ENCODE peak calls at places on chromosomes 3 and 15, in nine cellular contexts. U is HFF-Myc; Y is AG10803; E is adipocyte; T is ovary; G is lower lobe of right lung; W is CD8-positive, alpha-beta memory T cell; K is GM23248; P is A549. D is an unnamed sample.

GRCh38 chr3:88031543-88032148 is 27.2 kb downstream of the CGGBP1 start:
- DNase-seq in U (no peak), Y (peak), E (peak), T (no peak), G (no peak), W (peak), K (peak), P (no peak), D (no peak)

GRCh38 chr3:184616416-184616815 is 54.8 kb downstream of the EPHB3 start:
- DNase-seq in U (no peak), Y (no peak), E (no peak), T (no peak), G (no peak), W (no peak), K (no peak), P (no peak), D (no peak)

GRCh38 chr3:195256639-195257453 is 14.1 kb downstream of the XXYLT1 start:
- DNase-seq in U (no peak), Y (no peak), E (no peak), T (no peak), G (no peak), W (no peak), K (no peak), P (no peak), D (no peak)

GRCh38 chr3:42850263-42850662 is 25.4 kb downstream of the CYP8B1 start:
- DNase-seq in U (no peak), Y (no peak), E (no peak), T (no peak), G (no peak), W (no peak), K (no peak), P (no peak), D (no peak)

GRCh38 chr15:23532019-23532418 is 33.5 kb upstream of the MKRN3 start:
- DNase-seq in U (no peak), Y (peak), E (peak), T (no peak), G (no peak), W (no peak), K (peak), P (peak), D (no peak)

GRCh38 chr15:85621096-85621495 is 173.6 kb downstream of the KLHL25 start:
- DNase-seq in U (no peak), Y (peak), E (peak), T (no peak), G (no peak), W (no peak), K (peak), P (no peak), D (no peak)

GRCh38 chr3:120559228-120560061 is 36.7 kb upstream of the NDUFB4 start:
- DNase-seq in U (peak), Y (peak), E (peak), T (peak), G (peak), W (no peak), K (peak), P (peak), D (no peak)

GRCh38 chr3:94928921-94929320 is 866.1 kb downstream of the NSUN3 start:
- DNase-seq in U (no peak), Y (no peak), E (peak), T (no peak), G (no peak), W (no peak), K (peak), P (peak), D (no peak)

GRCh38 chr3:195154111-195154791 is 116.7 kb downstream of the XXYLT1 start:
- DNase-seq in U (no peak), Y (peak), E (peak), T (peak), G (no peak), W (no peak), K (peak), P (no peak), D (no peak)

GRCh38 chr3:152717252-152717651 is 117.7 kb upstream of the P2RY1 start:
- DNase-seq in U (no peak), Y (no peak), E (no peak), T (no peak), G (no peak), W (no peak), K (no peak), P (no peak), D (no peak)

GRCh38 chr3:182323898-182324297 is 469.4 kb upstream of the ATP11B start:
- DNase-seq in U (no peak), Y (no peak), E (no peak), T (no peak), G (no peak), W (no peak), K (no peak), P (no peak), D (no peak)

GRCh38 chr3:15804553-15805095 is 6.8 kb upstream of the ANKRD28 start:
- DNase-seq in U (no peak), Y (no peak), E (no peak), T (no peak), G (no peak), W (no peak), K (no peak), P (no peak), D (no peak)

GRCh38 chr3:42061711-42062408 is 29.3 kb upstream of the TRAK1 start:
- DNase-seq in U (peak), Y (peak), E (peak), T (no peak), G (peak), W (no peak), K (peak), P (peak), D (peak)

GRCh38 chr3:148957586-148957985 is 33.8 kb upstream of the GYG1 start:
- DNase-seq in U (no peak), Y (no peak), E (no peak), T (no peak), G (no peak), W (no peak), K (peak), P (peak), D (no peak)

GRCh38 chr15:39115379-39116057 is 465.4 kb upstream of the THBS1 start:
- DNase-seq in U (no peak), Y (peak), E (no peak), T (no peak), G (no peak), W (no peak), K (peak), P (no peak), D (no peak)

GRCh38 chr15:83498374-83498773 is 51.2 kb downstream of the SH3GL3 start:
- DNase-seq in U (no peak), Y (no peak), E (no peak), T (no peak), G (no peak), W (no peak), K (no peak), P (no peak), D (no peak)
- H3K4me3 ChIP-seq in U (no peak), Y (no peak), E (no peak), T (no peak), G (no peak), W (no peak), K (no peak), P (no peak), D (no peak)

GRCh38 chr3:134371542-134372324 is 2.5 kb downstream of the AMOTL2 start:
- DNase-seq in U (no peak), Y (peak), E (no peak), T (no peak), G (no peak), W (no peak), K (peak), P (no peak), D (peak)
- H3K4me3 ChIP-seq in U (peak), Y (peak), E (peak), T (peak), G (peak), W (no peak), K (peak), P (peak), D (peak)

DNA sequence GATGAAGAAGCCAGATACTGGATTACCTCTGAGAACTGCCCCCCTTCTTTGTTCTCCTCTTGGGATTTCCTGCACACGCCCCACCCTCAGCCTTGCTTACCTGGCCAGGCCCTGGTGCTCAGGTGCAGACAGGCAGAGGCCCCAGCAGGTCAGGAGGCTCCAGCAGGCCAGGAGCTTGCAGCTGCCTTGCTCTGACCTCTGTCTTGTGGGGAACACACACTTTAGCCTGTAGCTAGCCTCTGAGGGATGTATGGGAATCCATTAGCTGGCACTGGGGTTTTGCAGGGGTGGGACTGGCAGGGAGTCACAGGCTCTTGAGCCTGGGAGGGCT is 2.7 kb downstream of the SMAD6 start:
- DNase-seq in U (no peak), Y (no peak), E (no peak), T (no peak), G (no peak), W (no peak), K (peak), P (no peak), D (no peak)
- H3K4me3 ChIP-seq in U (peak), Y (peak), E (peak), T (peak), G (peak), W (no peak), K (peak), P (peak), D (peak)

GRCh38 chr15:41581110-41581509 is 22.1 kb downstream of the TYRO3 start:
- DNase-seq in U (no peak), Y (no peak), E (peak), T (no peak), G (no peak), W (no peak), K (peak), P (peak), D (no peak)
- H3K4me3 ChIP-seq in U (no peak), Y (no peak), E (no peak), T (no peak), G (no peak), W (no peak), K (no peak), P (no peak), D (no peak)

GRCh38 chr15:64111679-64112050 is 15.9 kb downstream of the SNX1 start:
- DNase-seq in U (no peak), Y (no peak), E (no peak), T (no peak), G (no peak), W (no peak), K (no peak), P (no peak), D (no peak)

GRCh38 chr15:64105113-64105704 is 9.4 kb downstream of the SNX1 start:
- DNase-seq in U (no peak), Y (peak), E (no peak), T (peak), G (no peak), W (no peak), K (peak), P (no peak), D (no peak)

GRCh38 chr15:64110945-64111678 is 15.3 kb downstream of the SNX1 start:
- DNase-seq in U (no peak), Y (no peak), E (no peak), T (no peak), G (no peak), W (no peak), K (no peak), P (no peak), D (no peak)

GRCh38 chr15:64102497-64102896 is 6.7 kb downstream of the SNX1 start:
- DNase-seq in U (no peak), Y (no peak), E (no peak), T (no peak), G (no peak), W (no peak), K (no peak), P (no peak), D (no peak)

GRCh38 chr15:64107337-64107736 is 11.6 kb downstream of the SNX1 start:
- DNase-seq in U (no peak), Y (no peak), E (no peak), T (no peak), G (no peak), W (no peak), K (no peak), P (no peak), D (no peak)
- H3K4me3 ChIP-seq in U (no peak), Y (no peak), E (no peak), T (no peak), G (no peak), W (no peak), K (no peak), P (no peak), D (no peak)

GRCh38 chr3:105365171-105365535 is 1.6 kb upstream of the ALCAM start:
- DNase-seq in U (no peak), Y (no peak), E (peak), T (no peak), G (no peak), W (no peak), K (peak), P (no peak), D (no peak)
- H3K4me3 ChIP-seq in U (peak), Y (peak), E (peak), T (no peak), G (peak), W (no peak), K (peak), P (peak), D (no peak)

GRCh38 chr3:11768604-11769003 is 78.1 kb downstream of the TAMM41 start:
- DNase-seq in U (no peak), Y (no peak), E (no peak), T (no peak), G (no peak), W (no peak), K (no peak), P (no peak), D (no peak)

GRCh38 chr3:11774296-11774877 is 72.3 kb downstream of the TAMM41 start:
- DNase-seq in U (peak), Y (peak), E (peak), T (no peak), G (no peak), W (no peak), K (peak), P (peak), D (no peak)

GRCh38 chr3:11769704-11770103 is 77.0 kb downstream of the TAMM41 start:
- DNase-seq in U (no peak), Y (no peak), E (no peak), T (no peak), G (no peak), W (no peak), K (no peak), P (no peak), D (no peak)

GRCh38 chr3:11770477-11771381 is 76.0 kb downstream of the TAMM41 start:
- DNase-seq in U (peak), Y (peak), E (peak), T (peak), G (peak), W (peak), K (peak), P (peak), D (peak)

DNA sequence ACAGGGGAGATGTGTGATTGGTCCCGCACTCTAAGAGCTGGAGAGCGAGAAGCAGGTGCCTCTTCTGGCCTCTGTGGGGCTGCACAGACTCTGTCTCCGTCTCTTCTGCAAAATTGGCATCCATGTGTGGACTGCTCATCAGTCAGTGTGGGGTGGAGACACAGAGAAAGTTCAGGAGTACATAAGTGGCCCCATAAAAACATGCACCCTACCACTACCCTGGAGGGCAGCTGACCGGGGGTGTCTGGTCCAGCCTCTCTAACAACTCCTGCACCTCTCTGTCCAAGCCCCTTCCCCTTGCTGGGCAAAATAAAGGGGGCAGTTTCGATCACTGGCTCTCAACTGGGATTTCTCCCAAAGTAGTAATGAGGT is 76.6 kb downstream of the TAMM41 start:
- DNase-seq in U (no peak), Y (no peak), E (no peak), T (no peak), G (no peak), W (no peak), K (peak), P (no peak), D (no peak)
- H3K4me3 ChIP-seq in U (no peak), Y (peak), E (peak), T (no peak), G (peak), W (peak), K (peak), P (no peak), D (no peak)

GRCh38 chr3:55484741-55485207 is 2.3 kb downstream of the WNT5A start:
- DNase-seq in U (no peak), Y (no peak), E (no peak), T (no peak), G (no peak), W (no peak), K (peak), P (no peak), D (no peak)

GRCh38 chr3:55482496-55483195 is 4.5 kb downstream of the WNT5A start:
- DNase-seq in U (no peak), Y (peak), E (peak), T (peak), G (no peak), W (no peak), K (peak), P (no peak), D (no peak)

GRCh38 chr3:55483196-55484095 is 3.7 kb downstream of the WNT5A start:
- DNase-seq in U (no peak), Y (no peak), E (peak), T (peak), G (no peak), W (no peak), K (no peak), P (no peak), D (no peak)

GRCh38 chr3:55485208-55485791 is 1.8 kb downstream of the WNT5A start:
- DNase-seq in U (no peak), Y (peak), E (peak), T (peak), G (peak), W (no peak), K (peak), P (peak), D (peak)

GRCh38 chr3:55484191-55484644 is 2.9 kb downstream of the WNT5A start:
- DNase-seq in U (no peak), Y (no peak), E (peak), T (peak), G (no peak), W (no peak), K (no peak), P (no peak), D (no peak)
- H3K4me3 ChIP-seq in U (peak), Y (peak), E (peak), T (peak), G (no peak), W (no peak), K (peak), P (no peak), D (peak)

GRCh38 chr3:142210608-142211007 is 14.8 kb downstream of the GK5 start:
- DNase-seq in U (no peak), Y (peak), E (no peak), T (no peak), G (no peak), W (no peak), K (peak), P (no peak), D (no peak)

GRCh38 chr3:142210144-142210543 is 15.2 kb downstream of the GK5 start:
- DNase-seq in U (no peak), Y (peak), E (no peak), T (peak), G (no peak), W (no peak), K (peak), P (no peak), D (no peak)

GRCh38 chr3:142211034-142211433 is 14.4 kb downstream of the GK5 start:
- DNase-seq in U (no peak), Y (no peak), E (no peak), T (no peak), G (no peak), W (no peak), K (no peak), P (peak), D (no peak)

GRCh38 chr3:142213298-142213697 is 12.1 kb downstream of the GK5 start:
- DNase-seq in U (no peak), Y (peak), E (peak), T (peak), G (no peak), W (no peak), K (peak), P (no peak), D (no peak)

DNA sequence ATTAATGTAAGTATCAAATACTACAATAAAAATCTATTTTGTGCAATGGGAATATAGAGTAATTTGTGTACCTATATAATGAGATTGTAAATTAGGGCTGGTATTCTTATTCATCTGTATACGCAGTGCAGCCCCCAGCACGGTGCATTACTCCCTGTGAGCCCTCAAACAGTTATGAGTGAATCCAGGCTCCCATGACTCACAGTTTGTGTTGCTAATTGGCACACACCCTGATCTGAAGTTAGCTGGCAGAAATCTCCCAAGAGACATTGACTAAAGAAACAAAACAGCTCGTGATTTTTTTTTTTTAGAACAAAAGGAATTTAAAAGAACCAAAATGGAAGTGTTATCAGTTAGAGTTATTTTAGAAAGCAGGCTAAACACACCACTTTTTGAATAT is 15.7 kb downstream of the GK5 start:
- DNase-seq in U (no peak), Y (peak), E (peak), T (peak), G (no peak), W (no peak), K (peak), P (no peak), D (no peak)
- H3K4me3 ChIP-seq in U (no peak), Y (no peak), E (peak), T (peak), G (no peak), W (no peak), K (peak), P (no peak), D (no peak)

GRCh38 chr3:123881771-123882170 is 2.4 kb downstream of the MYLK start:
- DNase-seq in U (no peak), Y (no peak), E (no peak), T (no peak), G (no peak), W (no peak), K (no peak), P (no peak), D (no peak)
- H3K4me3 ChIP-seq in U (peak), Y (peak), E (no peak), T (no peak), G (no peak), W (no peak), K (peak), P (no peak), D (no peak)